ENCODE peak calls at places on chromosomes 1 and 21, in six cellular contexts. One of them, this sample, is unnamed.

GRCh38 chr1:93573940-93574469 is 107.6 kb downstream of the BCAR3 start:
- DNase-seq in stimulated activated CD4-positive, alpha-beta T cell treated with anti-CD3 and anti-CD28 coated beads, Interleukin-4, amount 100 ng/mL, for 48 hours: no peak
- DNase-seq in hepatocyte: no peak
- DNase-seq in NCI-H460: no peak
- DNase-seq in hepatic stellate cell: no peak
- DNase-seq in spleen: no peak
- DNase-seq in this sample: no peak

GRCh38 chr1:17671314-17671705 is 83.8 kb upstream of the ACTL8 start:
- DNase-seq in stimulated activated CD4-positive, alpha-beta T cell treated with anti-CD3 and anti-CD28 coated beads, Interleukin-4, amount 100 ng/mL, for 48 hours: no peak
- DNase-seq in hepatocyte: no peak
- DNase-seq in NCI-H460: no peak
- DNase-seq in hepatic stellate cell: no peak
- DNase-seq in spleen: no peak
- DNase-seq in this sample: no peak

GRCh38 chr1:244758700-244759099 is 76.8 kb upstream of the COX20 start:
- DNase-seq in stimulated activated CD4-positive, alpha-beta T cell treated with anti-CD3 and anti-CD28 coated beads, Interleukin-4, amount 100 ng/mL, for 48 hours: no peak
- DNase-seq in hepatocyte: no peak
- DNase-seq in NCI-H460: no peak
- DNase-seq in hepatic stellate cell: no peak
- DNase-seq in spleen: no peak
- DNase-seq in this sample: no peak

GRCh38 chr1:248841702-248842395 is 3.8 kb downstream of the ZNF672 start:
- DNase-seq in stimulated activated CD4-positive, alpha-beta T cell treated with anti-CD3 and anti-CD28 coated beads, Interleukin-4, amount 100 ng/mL, for 48 hours: no peak
- DNase-seq in hepatocyte: peak
- DNase-seq in NCI-H460: peak
- DNase-seq in hepatic stellate cell: peak
- DNase-seq in spleen: peak
- DNase-seq in this sample: peak

GRCh38 chr1:186183970-186184628 is 191.0 kb downstream of the TPR start:
- DNase-seq in stimulated activated CD4-positive, alpha-beta T cell treated with anti-CD3 and anti-CD28 coated beads, Interleukin-4, amount 100 ng/mL, for 48 hours: no peak
- DNase-seq in hepatocyte: no peak
- DNase-seq in NCI-H460: no peak
- DNase-seq in hepatic stellate cell: no peak
- DNase-seq in spleen: no peak
- DNase-seq in this sample: no peak

GRCh38 chr1:65170511-65171142 is 22.6 kb downstream of the AK4 start:
- DNase-seq in stimulated activated CD4-positive, alpha-beta T cell treated with anti-CD3 and anti-CD28 coated beads, Interleukin-4, amount 100 ng/mL, for 48 hours: no peak
- DNase-seq in hepatocyte: peak
- DNase-seq in NCI-H460: no peak
- DNase-seq in hepatic stellate cell: no peak
- DNase-seq in spleen: no peak
- DNase-seq in this sample: no peak

GRCh38 chr1:198656500-198656932 is 17.7 kb downstream of the PTPRC start:
- DNase-seq in stimulated activated CD4-positive, alpha-beta T cell treated with anti-CD3 and anti-CD28 coated beads, Interleukin-4, amount 100 ng/mL, for 48 hours: no peak
- DNase-seq in hepatocyte: peak
- DNase-seq in NCI-H460: no peak
- DNase-seq in hepatic stellate cell: no peak
- DNase-seq in spleen: peak
- DNase-seq in this sample: peak

GRCh38 chr1:241992734-241993133 is 6.2 kb downstream of the MAP1LC3C start:
- DNase-seq in stimulated activated CD4-positive, alpha-beta T cell treated with anti-CD3 and anti-CD28 coated beads, Interleukin-4, amount 100 ng/mL, for 48 hours: no peak
- DNase-seq in hepatocyte: no peak
- DNase-seq in NCI-H460: no peak
- DNase-seq in hepatic stellate cell: no peak
- DNase-seq in spleen: no peak
- DNase-seq in this sample: no peak

GRCh38 chr1:203086992-203087763 is 1.4 kb upstream of the MYOG start:
- DNase-seq in stimulated activated CD4-positive, alpha-beta T cell treated with anti-CD3 and anti-CD28 coated beads, Interleukin-4, amount 100 ng/mL, for 48 hours: no peak
- DNase-seq in hepatocyte: no peak
- DNase-seq in NCI-H460: no peak
- DNase-seq in hepatic stellate cell: no peak
- DNase-seq in spleen: no peak
- DNase-seq in this sample: no peak

GRCh38 chr1:230186003-230186863 is 119.2 kb downstream of the GALNT2 start:
- DNase-seq in stimulated activated CD4-positive, alpha-beta T cell treated with anti-CD3 and anti-CD28 coated beads, Interleukin-4, amount 100 ng/mL, for 48 hours: no peak
- DNase-seq in hepatocyte: peak
- DNase-seq in NCI-H460: peak
- DNase-seq in hepatic stellate cell: peak
- DNase-seq in spleen: no peak
- DNase-seq in this sample: no peak

GRCh38 chr1:233113009-233113712 is 162.8 kb downstream of the NTPCR start:
- DNase-seq in stimulated activated CD4-positive, alpha-beta T cell treated with anti-CD3 and anti-CD28 coated beads, Interleukin-4, amount 100 ng/mL, for 48 hours: peak
- DNase-seq in hepatocyte: peak
- DNase-seq in NCI-H460: peak
- DNase-seq in hepatic stellate cell: peak
- DNase-seq in spleen: peak
- DNase-seq in this sample: peak

GRCh38 chr1:29593601-29594382 is 357.5 kb downstream of the PTPRU start:
- DNase-seq in stimulated activated CD4-positive, alpha-beta T cell treated with anti-CD3 and anti-CD28 coated beads, Interleukin-4, amount 100 ng/mL, for 48 hours: no peak
- DNase-seq in hepatocyte: no peak
- DNase-seq in NCI-H460: no peak
- DNase-seq in hepatic stellate cell: no peak
- DNase-seq in spleen: no peak
- DNase-seq in this sample: no peak

GRCh38 chr1:154527192-154527591 is 25.0 kb upstream of the SHE start:
- DNase-seq in stimulated activated CD4-positive, alpha-beta T cell treated with anti-CD3 and anti-CD28 coated beads, Interleukin-4, amount 100 ng/mL, for 48 hours: no peak
- DNase-seq in hepatocyte: no peak
- DNase-seq in NCI-H460: no peak
- DNase-seq in hepatic stellate cell: no peak
- DNase-seq in spleen: no peak
- DNase-seq in this sample: no peak

GRCh38 chr1:185373813-185374524 is 56.9 kb upstream of the IVNS1ABP start:
- DNase-seq in stimulated activated CD4-positive, alpha-beta T cell treated with anti-CD3 and anti-CD28 coated beads, Interleukin-4, amount 100 ng/mL, for 48 hours: no peak
- DNase-seq in hepatocyte: no peak
- DNase-seq in NCI-H460: peak
- DNase-seq in hepatic stellate cell: peak
- DNase-seq in spleen: peak
- DNase-seq in this sample: no peak

GRCh38 chr1:237814319-237814924 is 76.3 kb downstream of the ZP4 start:
- DNase-seq in stimulated activated CD4-positive, alpha-beta T cell treated with anti-CD3 and anti-CD28 coated beads, Interleukin-4, amount 100 ng/mL, for 48 hours: no peak
- DNase-seq in hepatocyte: peak
- DNase-seq in NCI-H460: peak
- DNase-seq in hepatic stellate cell: no peak
- DNase-seq in spleen: no peak
- DNase-seq in this sample: no peak

GRCh38 chr1:222629921-222630535 is 12.1 kb downstream of the MIA3 start:
- DNase-seq in stimulated activated CD4-positive, alpha-beta T cell treated with anti-CD3 and anti-CD28 coated beads, Interleukin-4, amount 100 ng/mL, for 48 hours: no peak
- DNase-seq in hepatocyte: no peak
- DNase-seq in NCI-H460: no peak
- DNase-seq in hepatic stellate cell: no peak
- DNase-seq in spleen: no peak
- DNase-seq in this sample: no peak

GRCh38 chr1:217948741-217949140 is 317.6 kb downstream of the SPATA17 start:
- DNase-seq in stimulated activated CD4-positive, alpha-beta T cell treated with anti-CD3 and anti-CD28 coated beads, Interleukin-4, amount 100 ng/mL, for 48 hours: no peak
- DNase-seq in hepatocyte: no peak
- DNase-seq in NCI-H460: no peak
- DNase-seq in hepatic stellate cell: no peak
- DNase-seq in spleen: no peak
- DNase-seq in this sample: no peak

GRCh38 chr1:39625462-39626273 is 13.8 kb downstream of the HEYL start:
- DNase-seq in stimulated activated CD4-positive, alpha-beta T cell treated with anti-CD3 and anti-CD28 coated beads, Interleukin-4, amount 100 ng/mL, for 48 hours: no peak
- DNase-seq in hepatocyte: peak
- DNase-seq in NCI-H460: no peak
- DNase-seq in hepatic stellate cell: peak
- DNase-seq in spleen: no peak
- DNase-seq in this sample: peak

GRCh38 chr1:7048395-7048794 is 263.1 kb downstream of the CAMTA1 start:
- DNase-seq in stimulated activated CD4-positive, alpha-beta T cell treated with anti-CD3 and anti-CD28 coated beads, Interleukin-4, amount 100 ng/mL, for 48 hours: no peak
- DNase-seq in hepatocyte: no peak
- DNase-seq in NCI-H460: no peak
- DNase-seq in hepatic stellate cell: no peak
- DNase-seq in spleen: no peak
- DNase-seq in this sample: no peak

GRCh38 chr21:45537111-45537745 is 5.0 kb downstream of the SLC19A1 start:
- DNase-seq in stimulated activated CD4-positive, alpha-beta T cell treated with anti-CD3 and anti-CD28 coated beads, Interleukin-4, amount 100 ng/mL, for 48 hours: no peak
- DNase-seq in hepatocyte: no peak
- DNase-seq in NCI-H460: no peak
- DNase-seq in hepatic stellate cell: no peak
- DNase-seq in spleen: peak
- DNase-seq in this sample: no peak

GRCh38 chr1:22139817-22140216 is 3.1 kb downstream of the WNT4 start:
- DNase-seq in stimulated activated CD4-positive, alpha-beta T cell treated with anti-CD3 and anti-CD28 coated beads, Interleukin-4, amount 100 ng/mL, for 48 hours: no peak
- DNase-seq in hepatocyte: no peak
- DNase-seq in NCI-H460: no peak
- DNase-seq in hepatic stellate cell: no peak
- DNase-seq in spleen: no peak
- DNase-seq in this sample: no peak

GRCh38 chr1:228099331-228099732 is 3.8 kb downstream of the C1orf35 start:
- DNase-seq in stimulated activated CD4-positive, alpha-beta T cell treated with anti-CD3 and anti-CD28 coated beads, Interleukin-4, amount 100 ng/mL, for 48 hours: no peak
- DNase-seq in hepatocyte: no peak
- DNase-seq in NCI-H460: no peak
- DNase-seq in hepatic stellate cell: peak
- DNase-seq in spleen: peak
- DNase-seq in this sample: no peak

GRCh38 chr1:203351037-203351625 is at the start of gene FMOD:
- DNase-seq in stimulated activated CD4-positive, alpha-beta T cell treated with anti-CD3 and anti-CD28 coated beads, Interleukin-4, amount 100 ng/mL, for 48 hours: no peak
- DNase-seq in hepatocyte: peak
- DNase-seq in NCI-H460: no peak
- DNase-seq in hepatic stellate cell: peak
- DNase-seq in spleen: no peak
- DNase-seq in this sample: peak

GRCh38 chr1:206658264-206658980 is 23.1 kb downstream of the DYRK3 start:
- DNase-seq in stimulated activated CD4-positive, alpha-beta T cell treated with anti-CD3 and anti-CD28 coated beads, Interleukin-4, amount 100 ng/mL, for 48 hours: peak
- DNase-seq in hepatocyte: peak
- DNase-seq in NCI-H460: no peak
- DNase-seq in hepatic stellate cell: peak
- DNase-seq in spleen: peak
- DNase-seq in this sample: no peak

GRCh38 chr1:203146537-203146936 is 19.0 kb downstream of the ADORA1 start:
- DNase-seq in stimulated activated CD4-positive, alpha-beta T cell treated with anti-CD3 and anti-CD28 coated beads, Interleukin-4, amount 100 ng/mL, for 48 hours: no peak
- DNase-seq in hepatocyte: no peak
- DNase-seq in NCI-H460: no peak
- DNase-seq in hepatic stellate cell: no peak
- DNase-seq in spleen: no peak
- DNase-seq in this sample: no peak